ENCODE peak calls at places on chromosome 14, in six cellular contexts. P, A, E, H, Y and W are unnamed samples.

GRCh38 chr14:101226265-101226602 is 322.7 kb upstream of the RTL1 start:
- DNase-seq in P (no peak), A (no peak), E (no peak), H (no peak), Y (no peak), W (no peak)

GRCh38 chr14:44531648-44532047 is 24.6 kb upstream of the FSCB start:
- DNase-seq in P (no peak), A (no peak), E (no peak), H (no peak), Y (no peak), W (no peak)

GRCh38 chr14:61891251-61891650 is 129.0 kb downstream of the SNAPC1 start:
- DNase-seq in P (no peak), A (no peak), E (no peak), H (no peak), Y (no peak), W (no peak)

GRCh38 chr14:52275372-52275771 is 7.9 kb downstream of the PTGDR start:
- DNase-seq in P (no peak), A (no peak), E (no peak), H (no peak), Y (no peak), W (no peak)

GRCh38 chr14:104224516-104225281 is 86.3 kb downstream of the KIF26A start:
- DNase-seq in P (peak), A (no peak), E (no peak), H (no peak), Y (no peak), W (no peak)

GRCh38 chr14:74414793-74415437 is 11.1 kb downstream of the SYNDIG1L start:
- DNase-seq in P (no peak), A (no peak), E (no peak), H (no peak), Y (no peak), W (no peak)

GRCh38 chr14:101845896-101846295 is 84.4 kb downstream of the PPP2R5C start:
- DNase-seq in P (no peak), A (peak), E (no peak), H (no peak), Y (no peak), W (no peak)

GRCh38 chr14:76084374-76084773 is 67.3 kb upstream of the GPATCH2L start:
- DNase-seq in P (no peak), A (no peak), E (no peak), H (no peak), Y (no peak), W (no peak)

GRCh38 chr14:54189358-54190354 is 207.2 kb upstream of the CDKN3 start:
- DNase-seq in P (no peak), A (no peak), E (no peak), H (peak), Y (no peak), W (no peak)

GRCh38 chr14:45246633-45247173 is 6.3 kb downstream of the MIS18BP1 start:
- DNase-seq in P (no peak), A (no peak), E (no peak), H (no peak), Y (no peak), W (no peak)

GRCh38 chr14:61839452-61839851 is 77.2 kb downstream of the SNAPC1 start:
- DNase-seq in P (no peak), A (no peak), E (no peak), H (no peak), Y (peak), W (no peak)

GRCh38 chr14:30994681-30995620 is 30.5 kb upstream of the AP4S1 start:
- DNase-seq in P (no peak), A (no peak), E (no peak), H (no peak), Y (peak), W (no peak)

GRCh38 chr14:93909429-93910128 is 17.6 kb upstream of the FAM181A start:
- DNase-seq in P (no peak), A (no peak), E (no peak), H (no peak), Y (peak), W (no peak)

GRCh38 chr14:72863216-72864006 is 30.5 kb downstream of the DPF3 start:
- DNase-seq in P (no peak), A (no peak), E (no peak), H (no peak), Y (no peak), W (no peak)

GRCh38 chr14:36319899-36320209 is 583 bp downstream of the MBIP start:
- DNase-seq in P (no peak), A (no peak), E (no peak), H (no peak), Y (no peak), W (no peak)

GRCh38 chr14:103288076-103288766 is 45.8 kb upstream of the EIF5 start:
- DNase-seq in P (no peak), A (no peak), E (no peak), H (no peak), Y (no peak), W (no peak)

GRCh38 chr14:63770187-63770807 is 42.4 kb upstream of the SGPP1 start:
- DNase-seq in P (peak), A (peak), E (peak), H (peak), Y (peak), W (peak)

GRCh38 chr14:99258341-99258781 is 13.6 kb downstream of the BCL11B start:
- DNase-seq in P (no peak), A (no peak), E (no peak), H (no peak), Y (no peak), W (no peak)

GRCh38 chr14:79254069-79254775 is 957.1 kb downstream of the DIO2 start:
- DNase-seq in P (no peak), A (no peak), E (no peak), H (no peak), Y (peak), W (no peak)

DNA sequence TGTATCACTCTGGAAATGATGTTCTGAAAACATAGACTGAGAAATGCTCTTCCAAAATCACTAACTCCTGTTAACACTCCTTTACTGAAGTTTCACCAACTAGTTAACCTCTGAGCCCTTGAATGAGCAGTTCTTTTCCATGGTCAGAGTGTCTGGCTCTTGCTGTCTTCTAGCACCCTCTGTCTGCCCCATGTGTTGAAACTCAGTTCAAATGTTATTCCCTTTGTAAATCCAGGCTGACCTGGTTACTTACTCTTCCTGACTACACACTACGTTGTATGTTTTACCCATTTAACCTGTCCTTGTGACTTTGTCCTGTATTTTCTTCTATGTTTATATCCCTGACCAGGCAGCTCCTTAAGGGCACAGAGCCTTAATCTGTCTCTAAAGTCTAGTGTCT is 388.9 kb upstream of the RPL10L start:
- DNase-seq in P (no peak), A (no peak), E (no peak), H (no peak), Y (no peak), W (no peak)
- TF ChIP-seq CTCF in P (peak), A (no peak), E (no peak), H (no peak), Y (peak), W (no peak)

DNA sequence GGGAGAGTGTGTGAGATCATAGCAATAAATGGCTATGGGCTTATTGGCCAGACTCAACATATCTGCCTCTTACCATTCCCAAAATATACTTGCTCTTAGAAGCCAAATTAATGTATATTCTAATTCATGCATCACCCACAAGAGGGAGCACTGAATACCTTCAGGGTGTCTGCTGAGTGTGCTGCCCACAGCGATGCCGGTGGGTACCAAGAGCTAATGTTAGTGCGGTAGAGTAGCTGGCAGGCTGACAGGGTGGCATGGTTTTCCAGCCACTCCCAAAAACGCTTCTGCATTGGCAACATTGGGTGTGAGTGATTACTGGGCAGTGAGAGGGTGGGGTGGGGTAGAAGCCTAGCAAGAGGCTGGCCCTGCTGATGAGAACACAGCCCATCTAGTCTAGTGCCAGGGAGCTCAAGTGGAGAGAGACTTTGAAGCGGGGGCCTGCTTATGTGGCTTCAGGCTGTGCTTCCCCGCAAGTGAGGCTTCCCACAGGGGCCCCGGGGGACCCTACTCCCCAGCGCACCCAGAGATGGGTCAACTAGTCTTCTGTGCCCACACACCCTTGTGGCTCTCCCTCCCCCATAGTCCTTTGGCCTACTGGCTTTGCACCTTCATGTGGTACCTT is 9.2 kb upstream of the PLEKHD1 start:
- DNase-seq in P (no peak), A (no peak), E (no peak), H (no peak), Y (no peak), W (no peak)
- TF ChIP-seq CTCF in P (peak), A (peak), E (peak), H (peak), Y (peak), W (peak)

GRCh38 chr14:89955418-89956293 is at the start of gene TDP1:
- DNase-seq in P (peak), A (peak), E (peak), H (peak), Y (peak), W (peak)
- TF ChIP-seq CTCF in P (peak), A (no peak), E (peak), H (no peak), Y (no peak), W (no peak)

DNA sequence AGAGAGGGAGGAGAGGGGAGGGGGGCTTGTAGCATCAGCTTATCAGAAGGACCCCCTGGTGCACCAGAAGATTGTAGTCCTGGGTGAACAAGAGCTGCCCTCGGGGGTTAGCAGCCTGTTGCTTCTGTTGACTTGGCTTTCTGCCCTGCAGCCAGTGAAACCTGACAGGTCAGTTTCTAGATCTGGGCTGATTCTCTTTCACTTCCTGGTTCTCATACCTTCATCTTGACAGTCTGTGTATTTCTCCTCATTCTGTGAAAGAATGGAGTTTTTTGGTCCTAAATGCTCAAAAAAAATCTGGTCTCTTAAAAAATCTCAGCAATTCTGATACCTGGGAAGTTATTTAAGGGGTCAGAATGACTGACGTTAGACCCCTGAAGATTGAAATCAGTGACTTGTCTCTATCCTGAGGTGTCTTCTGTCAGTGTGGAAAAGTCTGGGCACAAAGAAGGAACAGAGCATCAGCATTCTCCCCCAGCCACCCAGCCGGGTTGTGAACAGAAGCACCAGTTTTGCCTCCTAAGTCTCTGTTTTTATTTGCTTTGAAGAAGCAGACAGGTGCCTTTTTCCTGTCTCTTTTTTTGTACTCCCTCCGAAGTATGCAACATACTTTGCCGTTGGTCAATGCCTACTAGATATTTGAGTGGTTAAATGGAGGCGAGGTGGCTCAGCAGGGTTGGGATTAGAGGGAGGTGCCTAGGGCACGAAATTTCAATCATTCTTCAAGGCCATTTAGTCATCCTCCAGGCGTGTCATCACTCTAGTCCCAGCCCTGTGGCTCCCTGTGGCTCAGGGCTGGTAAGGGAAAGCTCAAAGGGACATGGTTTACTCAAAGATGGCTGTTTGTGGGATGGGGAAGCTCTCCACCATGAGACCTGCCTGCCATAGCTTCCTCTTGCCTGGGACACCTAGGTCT is 24.0 kb downstream of the TTC9 start:
- DNase-seq in P (no peak), A (no peak), E (peak), H (no peak), Y (no peak), W (no peak)
- TF ChIP-seq CTCF in P (no peak), A (no peak), E (no peak), H (no peak), Y (no peak), W (no peak)

GRCh38 chr14:92880851-92881250 is 42.1 kb upstream of the CHGA start:
- DNase-seq in P (no peak), A (no peak), E (no peak), H (no peak), Y (no peak), W (no peak)
- TF ChIP-seq CTCF in P (peak), A (peak), E (no peak), H (no peak), Y (peak), W (peak)

GRCh38 chr14:40417777-40418401 is 985.7 kb upstream of the FBXO33 start:
- DNase-seq in P (peak), A (no peak), E (no peak), H (no peak), Y (no peak), W (no peak)
- TF ChIP-seq CTCF in P (peak), A (no peak), E (no peak), H (peak), Y (peak), W (no peak)

GRCh38 chr14:78202178-78202577 is 32.0 kb downstream of the NRXN3 start:
- DNase-seq in P (no peak), A (no peak), E (no peak), H (no peak), Y (no peak), W (no peak)

GRCh38 chr14:78197088-78197487 is 26.9 kb downstream of the NRXN3 start:
- DNase-seq in P (no peak), A (no peak), E (no peak), H (no peak), Y (no peak), W (no peak)

GRCh38 chr14:78195431-78195830 is 25.3 kb downstream of the NRXN3 start:
- DNase-seq in P (no peak), A (no peak), E (no peak), H (no peak), Y (no peak), W (no peak)

DNA sequence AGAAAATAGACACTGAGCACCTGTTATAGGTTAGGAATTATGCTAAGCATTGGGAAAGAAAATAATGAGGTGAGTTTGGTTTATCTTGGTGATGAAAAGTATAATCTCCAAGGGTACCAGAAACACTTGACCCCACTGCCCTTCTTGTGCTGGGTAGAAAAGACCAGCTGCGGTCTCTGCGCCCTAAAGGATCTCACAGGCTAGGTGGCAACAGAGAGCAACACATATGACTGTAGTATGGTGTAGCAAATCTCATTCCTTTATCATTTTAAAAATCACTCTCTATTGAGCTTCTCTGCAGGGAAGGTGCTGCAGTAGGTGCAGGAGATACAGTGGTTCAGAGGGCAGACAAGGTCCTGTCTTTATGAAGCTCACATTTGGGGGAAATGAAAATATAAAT is 26.1 kb downstream of the NRXN3 start:
- DNase-seq in P (no peak), A (no peak), E (no peak), H (no peak), Y (no peak), W (no peak)
- TF ChIP-seq CTCF in P (no peak), A (no peak), E (no peak), H (no peak), Y (no peak), W (no peak)